ENCODE peak calls at places on chromosomes 12 and 14, in eight cellular contexts. E is cardiac fibroblast, O is sigmoid colon, B is cardiac muscle cell, D is GM06990, R is AG09319, Q is fibroblast of pulmonary artery, W is RWPE1. K is an unnamed sample.

GRCh38 chr12:50637870-50638481 is 125.9 kb upstream of the ATF1 start:
- DNase-seq in E (peak; percentile 74), O (no peak), B (peak; percentile 61), D (peak; percentile 22), R (no peak), Q (peak; percentile 77), W (peak; percentile 50), K (peak; percentile 59)

GRCh38 chr12:101789171-101789570 is 41.6 kb downstream of the GNPTAB start:
- DNase-seq in E (no peak), O (no peak), B (no peak), D (no peak), R (no peak), Q (no peak), W (no peak), K (no peak)

GRCh38 chr12:57726151-57726883 is 12.2 kb downstream of the AGAP2 start:
- DNase-seq in E (peak; percentile 86), O (peak; percentile 91), B (peak; percentile 69), D (no peak), R (peak; percentile 55), Q (peak; percentile 80), W (peak; percentile 89), K (peak; percentile 16)

GRCh38 chr12:106645074-106645421 is 62.2 kb downstream of the RFX4 start:
- DNase-seq in E (peak; percentile 59), O (peak; percentile 81), B (no peak), D (no peak), R (no peak), Q (peak; percentile 8), W (no peak), K (no peak)

GRCh38 chr14:62739647-62740046 is 305.6 kb downstream of the KCNH5 start:
- DNase-seq in E (no peak), O (no peak), B (no peak), D (no peak), R (no peak), Q (no peak), W (no peak), K (no peak)

GRCh38 chr12:110431957-110432587 is 18.1 kb downstream of the ARPC3 start:
- DNase-seq in E (no peak), O (peak; percentile 41), B (no peak), D (peak; percentile 31), R (no peak), Q (no peak), W (no peak), K (no peak)

GRCh38 chr12:54047160-54047963 is 6.3 kb upstream of the HOXC4 start:
- DNase-seq in E (no peak), O (no peak), B (no peak), D (no peak), R (no peak), Q (no peak), W (no peak), K (no peak)

GRCh38 chr12:56629459-56630179 is 507 bp downstream of the BAZ2A start:
- DNase-seq in E (peak; percentile 32), O (no peak), B (no peak), D (peak; percentile 46), R (no peak), Q (no peak), W (no peak), K (peak; percentile 58)

GRCh38 chr12:105916698-105917059 is 222.1 kb downstream of the NUAK1 start:
- DNase-seq in E (no peak), O (no peak), B (no peak), D (no peak), R (no peak), Q (no peak), W (no peak), K (no peak)

GRCh38 chr14:99389171-99389826 is 91.4 kb downstream of the SETD3 start:
- DNase-seq in E (peak; percentile 37), O (no peak), B (peak; percentile 67), D (peak; percentile 55), R (no peak), Q (peak; percentile 35), W (peak; percentile 56), K (peak; percentile 76)

GRCh38 chr12:23423097-23423687 is 526.3 kb downstream of the SOX5 start:
- DNase-seq in E (no peak), O (no peak), B (no peak), D (no peak), R (no peak), Q (no peak), W (no peak), K (no peak)

GRCh38 chr12:1030779-1031178 is 39.8 kb downstream of the ERC1 start:
- DNase-seq in E (no peak), O (no peak), B (no peak), D (no peak), R (no peak), Q (no peak), W (no peak), K (no peak)

GRCh38 chr14:100676089-100676685 is 50.5 kb upstream of the DLK1 start:
- DNase-seq in E (no peak), O (no peak), B (no peak), D (no peak), R (no peak), Q (no peak), W (peak; percentile 26), K (no peak)

GRCh38 chr14:106843951-106844483 is 1317.6 kb downstream of the TMEM121 start:
- DNase-seq in E (no peak), O (no peak), B (no peak), D (peak; percentile 42), R (no peak), Q (no peak), W (no peak), K (peak; percentile 36)

GRCh38 chr12:1470051-1470450 is 124.3 kb downstream of the FBXL14 start:
- DNase-seq in E (peak; percentile 44), O (no peak), B (peak; percentile 47), D (no peak), R (no peak), Q (peak; percentile 16), W (no peak), K (no peak)

GRCh38 chr12:133234971-133235370 is 706 bp downstream of the ANHX start:
- DNase-seq in E (no peak), O (no peak), B (no peak), D (no peak), R (no peak), Q (no peak), W (no peak), K (no peak)

GRCh38 chr12:57836442-57837375 is 9.8 kb downstream of the CTDSP2 start:
- DNase-seq in E (peak; percentile 95), O (peak; percentile 89), B (peak; percentile 66), D (peak; percentile 66), R (peak; percentile 41), Q (peak; percentile 94), W (peak; percentile 65), K (peak; percentile 63)

GRCh38 chr12:81797100-81797499 is 38.0 kb upstream of the PPFIA2 start:
- DNase-seq in E (peak; percentile 39), O (no peak), B (peak; percentile 33), D (no peak), R (no peak), Q (peak; percentile 25), W (peak; percentile 7), K (no peak)
- TF ChIP-seq CTCF in E (peak; percentile 35), O (no peak), B (peak; percentile 61), D (no peak), R (peak; percentile 33), Q (peak; percentile 52), W (no peak), K (peak; percentile 14)

GRCh38 chr12:117045998-117046374 is 53.2 kb downstream of the TESC start:
- DNase-seq in E (no peak), O (no peak), B (no peak), D (no peak), R (no peak), Q (no peak), W (no peak), K (no peak)
- TF ChIP-seq CTCF in E (peak; percentile 5), O (no peak), B (no peak), D (no peak), R (no peak), Q (no peak), W (no peak), K (no peak)

GRCh38 chr12:128612150-128612850 is 211.5 kb downstream of the SLC15A4 start:
- DNase-seq in E (no peak), O (no peak), B (no peak), D (no peak), R (no peak), Q (no peak), W (no peak), K (no peak)

GRCh38 chr12:128617304-128617833 is 206.4 kb downstream of the SLC15A4 start:
- DNase-seq in E (no peak), O (no peak), B (no peak), D (no peak), R (no peak), Q (no peak), W (no peak), K (no peak)

GRCh38 chr12:128619263-128619662 is 204.5 kb downstream of the SLC15A4 start:
- DNase-seq in E (no peak), O (no peak), B (no peak), D (no peak), R (no peak), Q (no peak), W (no peak), K (no peak)

GRCh38 chr12:128609861-128610260 is 213.9 kb downstream of the SLC15A4 start:
- DNase-seq in E (no peak), O (peak; percentile 12), B (peak; percentile 50), D (no peak), R (no peak), Q (no peak), W (no peak), K (no peak)

DNA sequence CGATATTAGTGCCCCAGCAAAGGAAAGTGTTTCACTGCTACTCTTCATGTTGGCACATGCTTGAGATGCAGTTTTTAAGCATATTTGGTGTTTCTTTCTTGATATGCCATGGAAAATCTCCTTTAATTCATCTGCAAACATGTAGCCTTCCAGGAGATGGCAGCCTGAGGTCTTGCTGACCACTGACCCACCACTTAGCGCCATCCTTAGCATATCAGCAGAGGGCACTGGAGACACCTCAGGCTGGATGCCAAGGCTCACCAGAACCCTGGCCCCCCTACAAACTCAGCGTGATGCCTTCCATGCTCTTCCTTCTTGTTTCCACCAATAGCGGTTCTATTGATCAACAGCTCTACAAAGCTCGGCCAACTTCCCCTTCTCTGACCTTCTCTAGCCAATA is 209.9 kb downstream of the SLC15A4 start:
- DNase-seq in E (no peak), O (no peak), B (no peak), D (no peak), R (no peak), Q (no peak), W (no peak), K (no peak)
- TF ChIP-seq CTCF in E (no peak), O (no peak), B (no peak), D (no peak), R (no peak), Q (no peak), W (no peak), K (peak; percentile 20)

GRCh38 chr12:13973981-13974380 is 7.4 kb downstream of the GRIN2B start:
- DNase-seq in E (no peak), O (no peak), B (no peak), D (no peak), R (no peak), Q (no peak), W (no peak), K (no peak)

GRCh38 chr12:13980548-13981295 is 680 bp downstream of the GRIN2B start:
- DNase-seq in E (no peak), O (no peak), B (peak; percentile 31), D (peak; percentile 8), R (no peak), Q (no peak), W (no peak), K (no peak)

GRCh38 chr12:13981296-13981962 is at the start of gene GRIN2B:
- DNase-seq in E (no peak), O (no peak), B (peak; percentile 22), D (peak; percentile 8), R (no peak), Q (no peak), W (no peak), K (no peak)

GRCh38 chr12:13976028-13976584 is 5.3 kb downstream of the GRIN2B start:
- DNase-seq in E (no peak), O (no peak), B (no peak), D (no peak), R (no peak), Q (no peak), W (no peak), K (no peak)

GRCh38 chr12:13976880-13977279 is 4.5 kb downstream of the GRIN2B start:
- DNase-seq in E (no peak), O (no peak), B (no peak), D (no peak), R (no peak), Q (no peak), W (no peak), K (no peak)
- TF ChIP-seq CTCF in E (no peak), O (no peak), B (no peak), D (no peak), R (no peak), Q (no peak), W (no peak), K (no peak)